ENCODE peak calls at places on chromosomes 4 and X, in five cellular contexts. D is DND-41, E is A673, X is cardiac muscle cell, B is choroid plexus epithelial cell. R is an unnamed sample.
A peak's percentile ranks its signal among the peaks of the same experiment; 100 is the strongest.

GRCh38 chrX:13673016-13673415 is 15.9 kb upstream of the RAB9A start:
- DNase-seq in E (no peak), B (no peak), D (no peak), X (no peak), R (no peak)

GRCh38 chr4:40843696-40844095 is 93.9 kb downstream of the NSUN7 start:
- DNase-seq in X (no peak), E (peak; percentile 35), D (peak; percentile 36), B (no peak), R (no peak)

GRCh38 chrX:54044877-54045328 is 630 bp upstream of the PHF8 start:
- DNase-seq in E (no peak), D (no peak), B (no peak), X (no peak), R (no peak)

GRCh38 chrX:51406688-51407519 is 74.3 kb downstream of the NUDT10 start:
- DNase-seq in E (no peak), D (no peak), X (no peak), B (no peak), R (no peak)

GRCh38 chr4:92387459-92388069 is 83.8 kb downstream of the GRID2 start:
- DNase-seq in X (peak; percentile 70), E (peak; percentile 32), D (no peak), B (peak; percentile 70), R (peak; percentile 71)

GRCh38 chr4:15656038-15656470 is 897 bp upstream of the FBXL5 start:
- DNase-seq in E (no peak), D (no peak), B (peak; percentile 65), X (no peak), R (peak; percentile 52)

GRCh38 chr4:186414365-186414764 is 141.0 kb downstream of the MTNR1A start:
- DNase-seq in B (no peak), D (no peak), X (no peak), E (no peak), R (no peak)

GRCh38 chr4:110618091-110619000 is 4.5 kb downstream of the PITX2 start:
- DNase-seq in E (no peak), B (no peak), X (peak; percentile 73), D (no peak), R (no peak)

GRCh38 chr4:113996599-113997177 is 17.2 kb upstream of the ARSJ start:
- DNase-seq in X (no peak), B (no peak), E (no peak), D (no peak), R (peak; percentile 68)

GRCh38 chr4:70734168-70734954 is 12.6 kb downstream of the RUFY3 start:
- DNase-seq in E (peak; percentile 27), B (peak; percentile 68), D (peak; percentile 79), X (peak; percentile 18), R (peak; percentile 61)

GRCh38 chrX:17597836-17598434 is 139.4 kb upstream of the SCML1 start:
- DNase-seq in X (no peak), B (peak; percentile 78), E (peak; percentile 4), D (no peak), R (peak; percentile 55)

GRCh38 chr4:53455766-53456165 is 78.3 kb downstream of the FIP1L1 start:
- DNase-seq in D (no peak), B (no peak), X (no peak), E (no peak), R (no peak)

GRCh38 chr4:2671267-2671895 is 84.8 kb downstream of the TNIP2 start:
- DNase-seq in D (no peak), X (no peak), B (no peak), E (no peak), R (no peak)

GRCh38 chr4:8643441-8643840 is 50.9 kb downstream of the CPZ start:
- DNase-seq in D (no peak), B (no peak), X (no peak), E (no peak), R (no peak)

DNA sequence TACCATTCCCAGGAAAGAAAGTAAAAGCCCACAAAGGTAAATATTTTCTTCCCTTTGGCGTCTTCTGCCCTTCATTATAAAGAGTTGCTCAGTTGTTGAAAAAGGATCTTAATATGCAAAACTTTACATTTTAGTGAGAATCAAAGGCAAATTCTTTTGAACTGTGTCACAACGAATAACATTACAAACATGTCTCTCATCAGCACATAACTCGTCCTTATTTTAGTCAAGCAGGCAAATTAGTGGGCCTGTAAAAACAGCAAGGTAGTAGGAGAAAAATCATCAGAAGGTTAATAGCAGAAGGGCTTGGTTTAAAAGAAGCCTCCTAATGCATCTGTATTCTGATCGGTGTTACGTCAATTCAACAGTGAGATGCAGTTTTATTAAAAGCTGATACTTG is 647.3 kb upstream of the DIPK2B start:
- DNase-seq in X (no peak), D (no peak), E (no peak), B (peak; percentile 23), R (no peak)
- TF ChIP-seq CTCF in X (no peak), D (no peak), E (no peak), B (no peak), R (no peak)

GRCh38 chr4:107718351-107718965 is 1.6 kb downstream of the PAPSS1 start:
- DNase-seq in X (no peak), D (no peak), E (no peak), B (no peak), R (no peak)
- H3K4me3 ChIP-seq in X (peak overlapping the region; percentile 52), D (no peak overlapping the region), E (peak overlapping the region; percentile 67), B (peak overlapping the region; percentile 94), R (peak overlapping the region; percentile 96)

GRCh38 chr4:55181606-55182005 is 56.2 kb upstream of the KDR start:
- DNase-seq in D (no peak), X (peak; percentile 62), B (peak; percentile 83), E (no peak), R (peak; percentile 29)

GRCh38 chr4:55186700-55187099 is 61.3 kb upstream of the KDR start:
- DNase-seq in X (no peak), E (no peak), D (no peak), B (no peak), R (peak; percentile 21)

GRCh38 chr4:55184600-55185523 is 59.5 kb upstream of the KDR start:
- DNase-seq in E (no peak), D (peak; percentile 19), X (peak; percentile 62), B (peak; percentile 92), R (peak; percentile 70)

GRCh38 chr4:55183926-55184599 is 58.7 kb upstream of the KDR start:
- DNase-seq in B (peak; percentile 98), X (no peak), E (no peak), D (no peak), R (peak; percentile 95)

GRCh38 chr4:55186123-55186522 is 60.7 kb upstream of the KDR start:
- DNase-seq in X (no peak), D (no peak), B (peak; percentile 40), E (no peak), R (no peak)
- TF ChIP-seq CTCF in X (peak; percentile 27), D (no peak), B (peak; percentile 38), E (peak; percentile 14), R (peak; percentile 17)

GRCh38 chr4:150582881-150583286 is 933 bp downstream of the MAB21L2 start:
- DNase-seq in E (no peak), B (peak; percentile 52), X (peak; percentile 47), D (no peak), R (peak; percentile 17)
- H3K4me3 ChIP-seq in E (no peak overlapping the region), B (peak overlapping the region; percentile 75), X (peak overlapping the region; percentile 5), D (no peak overlapping the region), R (peak overlapping the region; percentile 54)

GRCh38 chr4:108130955-108131354 is 37.8 kb downstream of the LEF1 start:
- DNase-seq in B (peak; percentile 13), X (no peak), E (peak; percentile 11), D (no peak), R (peak; percentile 1)
- TF ChIP-seq CTCF in B (peak; percentile 45), X (peak; percentile 22), E (peak; percentile 50), D (peak; percentile 54), R (no peak)

GRCh38 chr4:85610450-85610849 is 135.5 kb downstream of the ARHGAP24 start:
- DNase-seq in E (no peak), X (no peak), B (no peak), D (no peak), R (no peak)
- H3K4me3 ChIP-seq in E (no peak overlapping the region), X (no peak overlapping the region), B (no peak overlapping the region), D (no peak overlapping the region), R (no peak overlapping the region)

GRCh38 chrX:39203427-39203826 is 402.2 kb downstream of the MID1IP1 start:
- DNase-seq in E (no peak), B (no peak), X (no peak), D (no peak), R (no peak)
- TF ChIP-seq CTCF in E (no peak), B (no peak), X (no peak), D (no peak), R (no peak)

GRCh38 chrX:119693996-119694451 is 1.1 kb upstream of the SEPTIN6 start:
- DNase-seq in D (no peak), B (no peak), E (no peak), X (peak; percentile 39), R (no peak)
- H3K4me3 ChIP-seq in D (peak overlapping the region; percentile 20), B (no peak overlapping the region), E (no peak overlapping the region), X (peak overlapping the region; percentile 76), R (no peak overlapping the region)

GRCh38 chr4:188665466-188665865 is 526.2 kb downstream of the TRIML1 start:
- DNase-seq in X (no peak), B (no peak), D (no peak), E (no peak), R (no peak)
- TF ChIP-seq CTCF in X (no peak), B (no peak), D (no peak), E (no peak), R (no peak)

GRCh38 chrX:41499195-41499594 is 52.1 kb downstream of the NYX start:
- DNase-seq in E (no peak), B (no peak), X (no peak), D (no peak), R (no peak)

GRCh38 chrX:41502004-41502403 is 54.9 kb downstream of the NYX start:
- DNase-seq in X (no peak), E (no peak), B (no peak), D (no peak), R (no peak)

DNA sequence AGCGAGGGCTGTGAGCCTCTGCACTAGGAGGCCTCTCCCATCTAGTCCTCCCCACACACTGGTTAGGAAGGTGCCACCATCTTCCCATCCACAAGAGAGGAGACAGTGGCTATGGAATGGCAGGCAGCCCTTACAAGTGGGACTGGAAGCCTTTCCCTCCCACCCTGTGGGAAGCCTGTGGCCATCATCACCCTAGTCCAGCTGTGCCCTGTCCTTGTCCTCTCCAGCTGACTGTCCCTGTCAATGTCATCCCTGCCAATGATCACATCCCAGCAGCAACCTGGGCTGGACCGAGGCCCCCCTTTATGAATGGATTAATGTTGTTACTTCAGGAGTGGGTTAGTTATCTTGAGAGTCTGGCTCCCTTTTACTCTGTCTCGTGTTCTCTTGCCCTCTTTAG is 52.8 kb downstream of the NYX start:
- DNase-seq in D (no peak), B (no peak), E (no peak), X (no peak), R (no peak)
- H3K4me3 ChIP-seq in D (no peak overlapping the region), B (no peak overlapping the region), E (no peak overlapping the region), X (no peak overlapping the region), R (no peak overlapping the region)

R was measured in cardiac fibroblast.